ENCODE peak calls at places on chromosome 7, in four cellular contexts. G, Z, Y and E are unnamed samples.

GRCh38 chr7:151877911-151878835 is 1.3 kb upstream of the PRKAG2 start:
- DNase-seq in Z (no peak), Y (peak), G (no peak), E (no peak)

GRCh38 chr7:140403878-140404564 is at the start of gene RAB19:
- DNase-seq in Y (peak), G (peak), Z (no peak), E (no peak)

GRCh38 chr7:109873296-109873695 is 1217.6 kb upstream of the LRRN3 start:
- DNase-seq in Y (no peak), G (no peak), Z (no peak), E (no peak)

GRCh38 chr7:158355456-158356065 is 232.1 kb downstream of the PTPRN2 start:
- DNase-seq in Y (peak), G (no peak), Z (no peak), E (no peak)

GRCh38 chr7:16961650-16962049 is 79.9 kb upstream of the AGR3 start:
- DNase-seq in Z (peak), G (no peak), Y (no peak), E (no peak)

GRCh38 chr7:27166475-27167169 is 1.3 kb upstream of the HOXA9 start:
- DNase-seq in Y (peak), G (no peak), Z (no peak), E (no peak)

GRCh38 chr7:123944395-123944794 is 19.4 kb downstream of the SPAM1 start:
- DNase-seq in Z (no peak), G (no peak), Y (peak), E (no peak)

GRCh38 chr7:132541656-132542055 is 34.6 kb downstream of the PLXNA4 start:
- DNase-seq in Y (no peak), G (no peak), Z (no peak), E (no peak)

GRCh38 chr7:151658778-151659177 is 139.1 kb upstream of the RHEB start:
- DNase-seq in G (no peak), Y (no peak), Z (no peak), E (no peak)

GRCh38 chr7:141053626-141054025 is 20.2 kb upstream of the TMEM178B start:
- DNase-seq in Y (no peak), G (no peak), Z (no peak), E (no peak)

GRCh38 chr7:24406053-24406561 is 122.1 kb downstream of the NPY start:
- DNase-seq in G (peak), Y (no peak), Z (peak), E (peak)

GRCh38 chr7:104552102-104552501 is 223.7 kb downstream of the LHFPL3 start:
- DNase-seq in G (peak), Z (peak), Y (peak), E (no peak)

GRCh38 chr7:1223196-1224092 is 9.2 kb upstream of the UNCX start:
- DNase-seq in Z (no peak), Y (peak), G (no peak), E (no peak)

GRCh38 chr7:30390872-30391646 is 87.5 kb downstream of the NOD1 start:
- DNase-seq in G (no peak), Z (no peak), Y (no peak), E (no peak)

GRCh38 chr7:112204776-112205347 is 1.3 kb downstream of the DOCK4 start:
- DNase-seq in G (peak), Z (no peak), Y (peak), E (no peak)

GRCh38 chr7:155810607-155811559 is 1.4 kb downstream of the SHH start:
- DNase-seq in G (no peak), Z (no peak), Y (peak), E (no peak)
- TF ChIP-seq EZH2 in G (peak), Z (peak), Y (peak), E (peak)

DNA sequence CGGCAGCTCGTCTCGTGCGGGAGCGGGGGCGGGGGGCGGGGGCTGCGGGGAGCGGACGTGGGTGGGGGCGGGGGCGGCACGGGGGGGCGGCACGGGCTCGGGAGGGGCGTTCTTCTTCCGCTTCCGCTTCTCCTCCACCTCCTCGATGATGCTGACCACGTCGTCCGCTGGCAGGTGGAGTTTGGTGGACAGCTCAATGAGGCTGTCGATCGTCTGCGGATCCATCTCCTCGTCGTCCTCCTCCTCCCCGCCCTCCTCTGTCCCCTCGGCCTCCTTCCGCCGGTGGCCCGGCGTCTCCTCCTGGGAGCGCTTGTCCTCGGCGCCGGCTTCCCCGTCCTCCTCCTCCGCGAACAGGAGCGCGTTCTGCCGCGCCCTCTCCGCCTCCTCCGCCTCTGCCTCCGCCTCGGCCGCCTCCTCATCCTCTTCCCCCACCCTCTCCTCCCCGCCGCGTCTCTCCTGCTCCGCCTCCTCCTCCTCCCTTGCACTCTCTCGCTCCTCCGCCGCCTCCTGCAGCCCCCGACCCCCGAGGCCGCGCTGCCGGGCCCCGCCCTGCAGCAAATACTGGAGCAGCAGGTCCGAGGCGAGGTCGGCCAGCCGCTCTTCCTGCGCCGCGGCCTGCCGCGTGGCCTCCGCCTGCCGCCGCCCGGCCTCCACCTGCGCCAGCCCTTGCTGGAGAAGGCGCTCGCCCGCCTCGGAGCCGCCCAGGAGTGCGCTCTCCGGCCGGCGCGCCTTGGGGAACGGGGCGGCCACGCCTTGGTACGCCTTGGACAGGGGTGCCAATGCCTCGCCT is 1.9 kb downstream of the VGF start:
- DNase-seq in G (peak), Y (peak), Z (no peak), E (no peak)
- TF ChIP-seq EZH2 in G (no peak), Y (no peak), Z (peak), E (no peak)

DNA sequence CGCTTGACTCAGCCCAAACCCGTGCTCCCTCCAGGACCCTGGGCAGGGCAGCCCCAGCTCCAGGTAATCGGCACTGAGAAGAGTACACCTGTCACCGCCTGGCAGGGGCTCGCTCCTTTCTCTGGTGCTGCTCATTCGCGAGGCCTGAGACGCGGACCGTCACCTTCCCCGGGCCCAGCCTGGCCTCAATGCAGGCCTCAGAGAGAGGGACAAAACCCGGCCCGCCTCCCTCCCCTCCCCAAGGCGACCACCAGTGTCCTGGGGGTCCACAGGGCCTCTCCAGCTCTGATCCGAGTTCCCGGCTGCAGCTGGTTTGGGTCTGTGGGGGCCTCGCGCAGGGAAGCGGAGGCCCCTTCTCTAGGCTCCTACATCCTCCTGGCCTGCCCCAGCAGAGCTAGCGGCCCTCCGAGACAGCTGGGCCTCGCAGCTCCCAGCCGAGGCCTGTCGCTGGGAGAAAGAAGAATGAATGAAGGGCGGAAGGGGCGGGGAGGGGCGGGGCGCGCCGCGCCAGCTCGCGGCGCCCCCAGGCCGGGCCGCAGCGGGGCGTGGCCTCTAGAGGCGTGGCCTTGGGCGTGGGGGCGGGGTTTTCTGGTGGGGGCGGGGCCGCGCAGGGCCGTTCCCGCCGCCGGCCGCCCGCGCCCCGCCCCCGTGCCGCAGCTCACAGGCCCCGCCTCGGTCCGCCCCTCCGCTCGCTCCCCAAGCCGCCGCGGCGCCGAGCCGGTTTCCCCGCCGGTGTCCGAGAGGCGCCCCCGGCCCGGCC is at the start of gene LIMK1:
- DNase-seq in Z (peak), Y (peak), G (peak), E (no peak)
- TF ChIP-seq EZH2 in Z (no peak), Y (no peak), G (no peak), E (no peak)

GRCh38 chr7:106678795-106679152 is 17.8 kb upstream of the CCDC71L start:
- DNase-seq in G (no peak), Y (no peak), Z (no peak), E (no peak)
- TF ChIP-seq EZH2 in G (no peak), Y (no peak), Z (no peak), E (no peak)

GRCh38 chr7:155228894-155229293 is 68.8 kb upstream of the INSIG1 start:
- DNase-seq in Z (no peak), G (no peak), Y (no peak), E (no peak)
- TF ChIP-seq EZH2 in Z (no peak), G (no peak), Y (no peak), E (no peak)